ENCODE peak calls at places on chromosome 14, in eight cellular contexts. Z is lower leg skin, T is GM12892, G is stomach, A is A549, H is prostate gland, E is adrenal gland, S is endothelial cell of umbilical vein. P is an unnamed sample.

GRCh38 chr14:29858299-29858698 is 69.3 kb downstream of the PRKD1 start:
- DNase-seq in H (no peak), S (no peak), A (no peak), E (no peak), T (no peak), G (no peak), Z (no peak), P (no peak)

GRCh38 chr14:65258391-65258790 is 154.1 kb upstream of the FUT8 start:
- DNase-seq in T (no peak), Z (no peak), A (peak), G (no peak), H (no peak), S (peak), E (no peak), P (no peak)

GRCh38 chr14:58978336-58978735 is 210.1 kb upstream of the DAAM1 start:
- DNase-seq in E (no peak), Z (no peak), T (no peak), G (no peak), H (no peak), A (no peak), S (no peak), P (no peak)

GRCh38 chr14:31252865-31253264 is 45.3 kb upstream of the HECTD1 start:
- DNase-seq in E (no peak), T (no peak), H (no peak), S (no peak), G (no peak), A (no peak), Z (no peak), P (no peak)

GRCh38 chr14:58488550-58488949 is 61.0 kb downstream of the KIAA0586 start:
- DNase-seq in G (no peak), H (no peak), A (no peak), Z (no peak), T (no peak), E (peak), S (peak), P (no peak)

GRCh38 chr14:30521899-30522736 is 36.8 kb upstream of the G2E3 start:
- DNase-seq in Z (no peak), E (no peak), A (peak), S (peak), T (no peak), G (no peak), H (no peak), P (no peak)

GRCh38 chr14:55814873-55815272 is 234.9 kb downstream of the KTN1 start:
- DNase-seq in A (no peak), Z (no peak), T (no peak), E (peak), H (no peak), G (no peak), S (peak), P (no peak)

GRCh38 chr14:54955143-54955542 is 52.5 kb upstream of the GCH1 start:
- DNase-seq in A (no peak), Z (no peak), S (no peak), G (no peak), E (no peak), T (no peak), H (no peak), P (no peak)

GRCh38 chr14:86761611-86762010 is 1231.4 kb downstream of the GALC start:
- DNase-seq in A (no peak), G (no peak), Z (no peak), S (no peak), H (no peak), E (no peak), T (no peak), P (no peak)

GRCh38 chr14:68793734-68794129 is 865 bp upstream of the ZFP36L1 start:
- DNase-seq in S (no peak), Z (no peak), E (no peak), A (no peak), G (no peak), T (no peak), H (no peak), P (no peak)

GRCh38 chr14:68792022-68792829 is 641 bp downstream of the ZFP36L1 start:
- DNase-seq in S (peak), A (no peak), T (no peak), G (peak), H (no peak), Z (peak), E (peak), P (no peak)

GRCh38 chr14:68791078-68791983 is 1.5 kb downstream of the ZFP36L1 start:
- DNase-seq in E (peak), Z (peak), S (peak), A (no peak), G (peak), T (no peak), H (no peak), P (no peak)

GRCh38 chr14:68794130-68794855 is 1.4 kb upstream of the ZFP36L1 start:
- DNase-seq in E (peak), Z (peak), H (peak), G (peak), A (no peak), S (peak), T (no peak), P (no peak)

DNA sequence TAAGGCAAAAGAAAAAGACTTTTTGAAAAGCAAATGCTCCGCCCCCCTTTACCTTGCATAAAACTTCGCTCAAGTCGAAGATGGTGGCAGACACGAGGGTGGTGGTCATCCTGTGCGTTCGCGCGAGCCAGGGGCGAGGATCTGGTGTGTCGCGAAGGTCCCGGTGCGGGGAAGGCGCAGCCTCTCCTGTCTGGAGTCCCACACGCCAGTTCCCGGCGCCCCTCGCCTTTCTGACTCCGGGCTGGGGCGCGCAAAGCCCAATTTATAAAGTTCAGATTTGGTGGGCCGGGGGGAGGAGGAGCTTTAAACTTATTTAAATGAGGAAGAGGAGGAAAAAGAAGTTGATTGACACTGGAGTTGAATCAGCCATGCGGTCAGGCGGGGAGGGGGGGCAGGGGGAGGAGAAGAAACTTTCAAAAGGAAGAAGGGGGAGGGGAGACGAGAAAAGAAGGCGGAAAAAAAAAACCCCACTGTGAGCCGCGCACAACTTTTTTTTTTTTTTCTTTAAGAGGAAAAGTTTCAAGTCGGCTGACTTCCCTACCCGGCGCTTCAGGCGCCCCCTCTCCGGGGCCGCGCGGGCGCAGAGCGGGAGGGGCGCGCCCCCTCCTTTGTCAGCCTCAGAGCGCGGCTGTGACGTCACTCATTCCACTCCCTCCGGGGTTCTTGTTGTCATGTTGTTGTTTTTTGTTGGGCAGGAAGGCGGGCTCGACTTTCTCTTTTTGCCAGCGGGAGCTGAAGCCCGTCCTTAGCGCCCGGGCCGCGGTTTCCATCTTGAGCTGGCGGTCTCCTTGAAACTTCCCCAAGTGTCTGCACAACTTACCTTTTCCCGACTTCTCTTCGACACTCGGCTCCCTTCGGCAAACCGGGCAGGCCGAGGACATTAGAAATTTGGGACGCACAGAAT is at the start of gene ZFP36L1:
- DNase-seq in T (no peak), G (peak), Z (peak), E (peak), S (peak), A (peak), H (peak), P (peak)
- TF ChIP-seq POLR2A in T (peak), G (peak), Z (peak), E (peak), S (peak), A (peak), H (peak), P (peak)

DNA sequence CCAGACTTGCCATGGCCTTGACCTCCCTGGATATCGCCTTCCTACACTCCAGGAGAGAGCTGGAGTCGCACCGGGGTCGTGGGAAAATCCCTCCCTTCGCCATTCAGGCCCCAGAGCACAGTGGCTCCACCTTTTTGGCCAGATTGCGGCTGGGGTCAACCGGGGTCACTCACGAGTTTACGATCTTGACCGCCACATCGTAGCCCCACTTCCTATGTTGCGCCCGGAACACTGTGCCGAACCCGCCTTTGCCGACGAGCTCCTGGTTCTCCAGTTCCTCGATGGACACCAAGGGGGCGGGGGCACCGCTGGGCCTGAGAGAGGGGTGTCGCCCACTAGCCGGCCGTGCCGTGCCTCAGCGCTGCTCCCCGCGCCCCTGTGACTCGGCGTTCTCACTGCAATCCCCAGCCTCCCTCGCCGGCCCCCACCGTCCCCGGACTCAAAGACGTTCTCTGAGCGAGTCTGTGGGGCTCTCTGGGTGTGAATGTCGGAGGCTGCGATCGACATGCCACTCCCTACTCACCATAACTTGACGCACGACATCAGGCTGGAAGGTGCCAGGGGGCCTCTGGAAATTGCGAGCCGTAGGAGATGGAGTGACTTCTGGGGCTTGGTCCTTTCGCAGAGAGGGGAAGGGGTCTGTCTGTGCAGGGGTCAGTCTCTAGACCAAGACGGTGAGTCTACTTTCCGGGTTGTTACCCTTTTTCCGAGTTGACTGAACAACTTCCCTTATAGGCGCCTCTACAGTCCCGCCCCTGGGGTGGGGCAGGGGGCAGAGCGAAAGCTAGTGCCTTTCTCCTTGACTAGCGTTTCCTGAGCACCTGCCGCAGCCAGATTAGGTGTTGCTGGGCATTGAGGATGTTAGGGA is at the start of gene RIPK3:
- DNase-seq in H (no peak), G (peak), E (no peak), Z (peak), S (peak), T (peak), A (no peak), P (peak)
- TF ChIP-seq POLR2A in H (no peak), G (no peak), E (no peak), Z (no peak), S (no peak), T (no peak), A (no peak), P (peak)

GRCh38 chr14:21070083-21070609 is at the start of gene ARHGEF40:
- DNase-seq in S (peak), E (peak), H (peak), Z (peak), T (no peak), A (peak), G (peak), P (no peak)
- TF ChIP-seq POLR2A in S (no peak), E (peak), H (peak), Z (no peak), T (no peak), A (no peak), G (no peak), P (no peak)

GRCh38 chr14:69879175-69880047 is at the start of gene SMOC1:
- DNase-seq in S (peak), G (peak), H (no peak), A (peak), E (peak), Z (no peak), T (peak), P (peak)
- TF ChIP-seq POLR2A in S (no peak), G (no peak), H (peak), A (peak), E (peak), Z (no peak), T (no peak), P (no peak)

GRCh38 chr14:89617471-89618291 is 200.6 kb upstream of the FOXN3 start:
- DNase-seq in S (peak), Z (peak), A (no peak), E (peak), T (no peak), G (peak), H (peak), P (no peak)
- TF ChIP-seq POLR2A in S (no peak), Z (no peak), A (no peak), E (peak), T (peak), G (no peak), H (no peak), P (no peak)